ENCODE peak calls at places on chromosomes 7 and 10, in eight cellular contexts. H is amniotic epithelial cell, V is AG04450, Y is mesenchymal stem cell, D is fibroblast of pulmonary artery, G is NCI-H2081, N is stromal cell of bone marrow, M is ELR. P is an unnamed sample.

GRCh38 chr10:4354382-4354812 is 471.6 kb upstream of the AKR1E2 start:
- DNase-seq in H (peak; percentile 46), V (no peak), Y (peak; percentile 33), D (peak; percentile 23), G (no peak), N (no peak), M (peak; percentile 80), P (peak; percentile 4)

GRCh38 chr7:155644971-155645509 is 579 bp downstream of the RBM33 start:
- DNase-seq in H (no peak), V (no peak), Y (peak; percentile 48), D (peak; percentile 21), G (peak; percentile 21), N (no peak), M (peak; percentile 53), P (no peak)

GRCh38 chr10:133525444-133525843 is 1.7 kb upstream of the CYP2E1 start:
- DNase-seq in H (no peak), V (no peak), Y (no peak), D (no peak), G (no peak), N (no peak), M (no peak), P (no peak)

GRCh38 chr10:131735577-131735976 is 165.2 kb upstream of the PPP2R2D start:
- DNase-seq in H (no peak), V (no peak), Y (no peak), D (no peak), G (no peak), N (no peak), M (no peak), P (no peak)

GRCh38 chr10:62047960-62048383 is 146.5 kb downstream of the ARID5B start:
- DNase-seq in H (peak; percentile 89), V (no peak), Y (peak; percentile 72), D (peak; percentile 62), G (no peak), N (no peak), M (peak; percentile 42), P (no peak)

GRCh38 chr7:131072505-131073091 is 255.1 kb upstream of the MKLN1 start:
- DNase-seq in H (peak; percentile 35), V (no peak), Y (peak; percentile 32), D (peak; percentile 54), G (no peak), N (no peak), M (peak; percentile 48), P (no peak)

GRCh38 chr7:137109966-137110930 is 233.3 kb downstream of the PTN start:
- DNase-seq in H (peak; percentile 81), V (no peak), Y (peak; percentile 56), D (peak; percentile 61), G (no peak), N (peak; percentile 24), M (peak; percentile 48), P (no peak)

GRCh38 chr10:107623292-107623691 is 458.8 kb upstream of the SORCS1 start:
- DNase-seq in H (no peak), V (no peak), Y (no peak), D (no peak), G (no peak), N (no peak), M (no peak), P (no peak)

GRCh38 chr10:57657164-57657765 is 610.4 kb downstream of the IPMK start:
- DNase-seq in H (peak; percentile 48), V (no peak), Y (peak; percentile 55), D (peak; percentile 73), G (peak; percentile 41), N (peak; percentile 11), M (peak; percentile 69), P (peak; percentile 18)

GRCh38 chr7:42238709-42239395 is 1.8 kb upstream of the GLI3 start:
- DNase-seq in H (peak; percentile 87), V (peak; percentile 34), Y (peak; percentile 86), D (peak; percentile 75), G (no peak), N (peak; percentile 51), M (peak; percentile 94), P (no peak)